ENCODE peak calls at places on chromosomes 5 and 9, in five cellular contexts. F is fibroblast of lung, O is PC-3, I is neural progenitor cell, A is MM.1S. R is an unnamed sample.

GRCh38 chr5:59843511-59844230 is 49.9 kb downstream of the PDE4D start:
- DNase-seq in F (no peak), O (no peak), A (no peak), I (no peak), R (no peak)

GRCh38 chr9:8447618-8448017 is 648.0 kb upstream of the DMAC1 start:
- DNase-seq in O (no peak), A (no peak), F (no peak), I (no peak), R (no peak)

GRCh38 chr5:164504141-164504772 is 998.8 kb downstream of the MAT2B start:
- DNase-seq in A (peak), F (peak), I (peak), O (peak), R (no peak)

GRCh38 chr5:1057841-1058548 is 49.4 kb downstream of the NKD2 start:
- DNase-seq in O (no peak), I (no peak), A (no peak), F (no peak), R (no peak)

GRCh38 chr9:16689352-16689938 is 181.0 kb downstream of the BNC2 start:
- DNase-seq in I (no peak), F (no peak), A (no peak), O (peak), R (no peak)

GRCh38 chr9:12554636-12555035 is 138.5 kb upstream of the TYRP1 start:
- DNase-seq in O (peak), I (peak), A (peak), F (peak), R (no peak)

GRCh38 chr9:6938447-6938846 is 180.7 kb downstream of the KDM4C start:
- DNase-seq in I (no peak), O (peak), A (no peak), F (peak), R (no peak)

GRCh38 chr5:34717426-34718327 is 61.5 kb downstream of the RAI14 start:
- DNase-seq in O (peak), A (no peak), I (peak), F (peak), R (no peak)

GRCh38 chr9:132945186-132946130 is 1.0 kb upstream of the TSC1 start:
- DNase-seq in O (no peak), A (no peak), F (no peak), I (no peak), R (no peak)

GRCh38 chr5:35089688-35090314 is 42.1 kb upstream of the AGXT2 start:
- DNase-seq in O (peak), A (peak), I (peak), F (peak), R (no peak)

DNA sequence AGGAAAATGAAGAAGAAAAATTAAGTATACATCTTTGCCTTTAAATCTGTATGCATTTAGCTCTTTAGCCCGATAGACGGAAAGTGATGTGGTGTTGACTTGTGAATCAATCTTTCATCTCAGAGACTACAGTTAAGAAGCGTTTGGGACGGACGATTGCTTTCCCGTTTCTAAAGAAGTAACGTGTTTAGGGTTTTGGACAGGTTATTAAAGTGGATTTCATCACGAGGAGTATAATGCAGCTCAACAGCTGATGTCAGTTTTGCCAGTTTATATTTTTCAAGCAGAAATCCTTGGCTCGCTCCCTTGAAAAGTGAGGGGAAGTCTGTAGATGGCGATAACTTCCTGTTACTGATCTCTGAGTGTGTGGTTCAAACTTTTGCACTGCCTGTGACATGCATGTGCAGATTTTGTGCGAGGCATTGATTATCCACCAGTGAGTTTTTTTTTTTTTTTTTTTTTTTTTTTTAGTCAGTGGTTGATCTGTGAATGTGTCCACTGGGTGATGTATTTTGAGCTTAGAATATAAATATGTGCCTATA is 1.1 kb downstream of the ADCY2 start:
- DNase-seq in I (no peak), O (no peak), F (no peak), A (no peak), R (no peak)
- TF ChIP-seq EZH2 in I (no peak), O (no peak), F (no peak), A (no peak), R (peak)

GRCh38 chr9:36818242-36818938 is 215.7 kb downstream of the PAX5 start:
- DNase-seq in A (no peak), I (peak), O (no peak), F (no peak), R (no peak)

GRCh38 chr9:36817160-36817834 is 216.8 kb downstream of the PAX5 start:
- DNase-seq in F (no peak), O (no peak), A (no peak), I (no peak), R (no peak)

GRCh38 chr9:36815566-36816348 is 218.3 kb downstream of the PAX5 start:
- DNase-seq in F (no peak), I (no peak), O (no peak), A (no peak), R (no peak)

GRCh38 chr9:36820392-36820861 is 213.6 kb downstream of the PAX5 start:
- DNase-seq in F (no peak), A (no peak), O (no peak), I (no peak), R (no peak)

GRCh38 chr9:36818965-36819870 is 214.8 kb downstream of the PAX5 start:
- DNase-seq in I (peak), O (no peak), F (no peak), A (no peak), R (no peak)
- H3K9ac ChIP-seq in I (no peak), O (no peak), F (no peak), A (no peak), R (no peak)

GRCh38 chr5:137735531-137736284 is at the start of gene KLHL3:
- DNase-seq in A (peak), I (peak), F (peak), O (peak), R (no peak)
- H3K4me3 ChIP-seq in A (peak), I (peak), F (peak), O (peak), R (peak)

DNA sequence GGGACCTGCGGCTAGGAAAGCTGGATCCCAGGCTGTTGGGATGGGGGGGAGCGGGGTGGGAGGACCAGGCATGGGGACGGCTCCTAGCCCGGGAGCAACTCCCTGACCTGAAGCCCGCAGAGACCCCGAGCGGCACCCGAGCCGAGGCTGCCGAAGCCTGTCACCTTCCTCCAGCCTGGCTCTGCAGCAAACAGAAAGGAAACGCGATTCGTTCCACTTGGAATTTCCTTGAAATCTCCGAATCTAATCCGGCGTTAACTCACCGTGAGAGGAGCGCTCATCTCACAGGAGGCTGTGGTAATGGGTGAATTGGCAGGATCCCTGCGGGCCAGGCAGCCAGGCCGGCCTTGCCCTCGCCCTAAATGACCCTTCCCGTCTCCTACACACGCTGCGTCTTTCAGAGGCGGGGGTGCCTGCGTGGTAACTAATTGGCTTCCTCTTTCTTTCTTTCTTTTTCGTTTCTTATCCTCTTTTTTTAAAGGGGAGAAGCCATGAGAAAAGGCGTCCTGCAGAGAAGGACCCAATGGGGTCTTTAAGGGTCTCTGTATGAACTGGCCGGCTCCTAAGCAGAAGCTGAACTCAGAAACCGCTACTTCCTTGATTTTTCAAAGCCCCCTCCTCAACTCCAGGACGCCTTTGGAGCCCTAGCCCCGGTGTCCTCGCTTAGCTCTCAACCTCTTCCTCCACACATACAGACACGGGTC is 8.5 kb downstream of the PAX5 start:
- DNase-seq in I (peak), F (no peak), A (no peak), O (no peak), R (no peak)
- TF ChIP-seq EZH2 in I (peak), F (peak), A (no peak), O (no peak), R (peak)

DNA sequence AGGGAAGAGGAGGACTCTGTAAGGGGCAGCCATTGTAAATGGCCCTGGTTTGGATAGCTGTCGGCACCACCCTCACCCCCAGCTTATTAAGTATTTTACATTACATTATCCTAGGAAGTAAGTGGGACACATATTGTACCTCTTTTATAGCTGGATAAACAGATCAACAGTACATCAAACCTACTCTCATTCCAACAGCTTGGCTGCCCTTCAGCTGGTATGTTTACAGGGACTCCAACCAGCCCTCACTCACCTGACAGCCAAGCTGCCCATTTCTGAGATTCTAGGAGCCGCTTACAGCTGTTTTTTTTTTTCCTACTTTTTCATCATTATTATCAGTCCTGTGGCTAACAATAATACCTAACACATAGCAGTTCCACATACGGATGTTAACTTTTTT is 13.4 kb upstream of the CREBRF start:
- DNase-seq in O (no peak), I (no peak), A (no peak), F (no peak), R (no peak)
- H3K9ac ChIP-seq in O (no peak), I (no peak), A (no peak), F (no peak), R (no peak)